ENCODE peak calls at places on chromosome 14, in five cellular contexts. Q is HepG2, V is H1, W is NT2/D1, Z is GM12878. J is an unnamed sample.

GRCh38 chr14:22567437-22567836 is 21.6 kb downstream of the DAD1 start:
- DNase-seq in W (no peak), V (no peak), Q (no peak), Z (no peak), J (no peak)

GRCh38 chr14:101020971-101021370 is 117.4 kb upstream of the RTL1 start:
- DNase-seq in Z (no peak), Q (no peak), V (no peak), W (no peak), J (no peak)

GRCh38 chr14:73489481-73490175 is 1.1 kb upstream of the RIOX1 start:
- DNase-seq in V (no peak), Z (no peak), W (no peak), Q (no peak), J (no peak)

GRCh38 chr14:53183611-53184010 is 30.5 kb upstream of the DDHD1 start:
- DNase-seq in W (no peak), Q (no peak), Z (no peak), V (no peak), J (no peak)

GRCh38 chr14:75615200-75615599 is 36.8 kb downstream of the FLVCR2 start:
- DNase-seq in Q (no peak), V (no peak), Z (no peak), W (no peak), J (no peak)

GRCh38 chr14:36657409-36658090 is 4.1 kb upstream of the PAX9 start:
- DNase-seq in Z (no peak), W (no peak), V (no peak), Q (no peak), J (no peak)

GRCh38 chr14:35386673-35387125 is 17.9 kb downstream of the NFKBIA start:
- DNase-seq in Q (no peak), W (no peak), V (no peak), Z (no peak), J (no peak)

GRCh38 chr14:92959189-92959531 is 36.2 kb downstream of the CHGA start:
- DNase-seq in Z (no peak), W (no peak), V (no peak), Q (no peak), J (no peak)

GRCh38 chr14:88463318-88463717 is 77.9 kb downstream of the SPATA7 start:
- DNase-seq in W (no peak), Q (peak), V (no peak), Z (no peak), J (peak)

GRCh38 chr14:54773171-54774006 is 129.2 kb downstream of the GCH1 start:
- DNase-seq in Z (peak), V (peak), W (peak), Q (peak), J (peak)

GRCh38 chr14:50775357-50775756 is 55.6 kb downstream of the NIN start:
- DNase-seq in Z (no peak), V (no peak), W (no peak), Q (no peak), J (no peak)

GRCh38 chr14:54686871-54687749 is 120.2 kb downstream of the SAMD4A start:
- DNase-seq in W (no peak), Z (no peak), V (no peak), Q (no peak), J (no peak)

GRCh38 chr14:51024377-51024776 is 70.5 kb downstream of the TRIM9 start:
- DNase-seq in V (no peak), W (no peak), Z (no peak), Q (no peak), J (no peak)

GRCh38 chr14:95040723-95041476 is 116.4 kb downstream of the DICER1 start:
- DNase-seq in V (no peak), Q (no peak), Z (no peak), W (no peak), J (no peak)

GRCh38 chr14:32372154-32372553 is 43.1 kb downstream of the AKAP6 start:
- DNase-seq in Z (no peak), Q (no peak), V (no peak), W (no peak), J (no peak)

GRCh38 chr14:42140001-42140400 is 533.3 kb downstream of the LRFN5 start:
- DNase-seq in Q (no peak), Z (no peak), W (no peak), V (no peak), J (no peak)
- TF ChIP-seq SUZ12 in Q (no peak), Z (no peak), W (no peak), V (no peak), J (no peak)

DNA sequence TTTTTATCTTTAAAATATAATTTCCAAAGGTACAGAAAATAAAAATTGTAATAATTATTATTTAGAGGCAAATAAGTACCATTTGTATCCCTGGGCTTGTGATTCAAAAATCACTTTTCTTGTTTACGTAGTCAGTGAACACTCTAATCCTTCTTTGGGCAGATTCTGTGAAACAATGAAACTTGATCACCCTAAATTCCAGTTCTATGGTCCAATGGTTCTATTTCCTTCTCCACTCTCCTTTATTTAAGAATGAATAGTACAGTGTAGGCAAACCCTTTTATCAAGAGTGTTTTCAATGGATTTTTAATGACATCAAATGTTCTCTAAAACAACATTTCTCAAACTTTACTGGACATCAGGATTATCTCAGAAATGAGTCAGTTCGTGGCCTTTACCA is 315.3 kb downstream of the LRFN5 start:
- DNase-seq in W (no peak), Q (no peak), Z (no peak), V (no peak), J (no peak)
- TF ChIP-seq SUZ12 in W (no peak), Q (no peak), Z (no peak), V (no peak), J (no peak)

GRCh38 chr14:24411468-24412454 is 13.0 kb downstream of the NYNRIN start:
- DNase-seq in Q (peak), W (no peak), V (no peak), Z (no peak), J (peak)
- TF ChIP-seq SUZ12 in Q (no peak), W (no peak), V (no peak), Z (no peak), J (no peak)

DNA sequence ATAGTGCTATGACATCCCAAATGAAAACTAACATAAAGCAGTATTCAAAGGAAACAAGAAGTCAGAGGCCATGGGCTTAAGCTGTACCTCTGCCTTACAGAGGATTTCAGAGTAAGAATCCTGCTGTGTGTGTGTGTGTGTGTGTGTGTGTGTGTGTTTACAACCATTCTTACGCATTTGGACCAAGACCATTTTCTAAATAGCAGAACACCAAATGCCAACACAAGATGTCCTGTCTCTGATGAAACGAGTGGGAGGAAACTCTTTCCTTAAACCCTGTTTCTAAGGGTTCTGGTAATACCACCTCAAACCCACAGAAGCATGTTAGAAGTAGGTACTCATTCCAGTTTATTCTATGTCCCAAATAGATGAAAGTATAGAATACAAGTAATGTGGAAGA is 64.5 kb downstream of the PPP1R36 start:
- DNase-seq in Z (no peak), Q (no peak), V (no peak), W (no peak), J (no peak)
- TF ChIP-seq SUZ12 in Z (no peak), Q (no peak), V (no peak), W (no peak), J (no peak)

DNA sequence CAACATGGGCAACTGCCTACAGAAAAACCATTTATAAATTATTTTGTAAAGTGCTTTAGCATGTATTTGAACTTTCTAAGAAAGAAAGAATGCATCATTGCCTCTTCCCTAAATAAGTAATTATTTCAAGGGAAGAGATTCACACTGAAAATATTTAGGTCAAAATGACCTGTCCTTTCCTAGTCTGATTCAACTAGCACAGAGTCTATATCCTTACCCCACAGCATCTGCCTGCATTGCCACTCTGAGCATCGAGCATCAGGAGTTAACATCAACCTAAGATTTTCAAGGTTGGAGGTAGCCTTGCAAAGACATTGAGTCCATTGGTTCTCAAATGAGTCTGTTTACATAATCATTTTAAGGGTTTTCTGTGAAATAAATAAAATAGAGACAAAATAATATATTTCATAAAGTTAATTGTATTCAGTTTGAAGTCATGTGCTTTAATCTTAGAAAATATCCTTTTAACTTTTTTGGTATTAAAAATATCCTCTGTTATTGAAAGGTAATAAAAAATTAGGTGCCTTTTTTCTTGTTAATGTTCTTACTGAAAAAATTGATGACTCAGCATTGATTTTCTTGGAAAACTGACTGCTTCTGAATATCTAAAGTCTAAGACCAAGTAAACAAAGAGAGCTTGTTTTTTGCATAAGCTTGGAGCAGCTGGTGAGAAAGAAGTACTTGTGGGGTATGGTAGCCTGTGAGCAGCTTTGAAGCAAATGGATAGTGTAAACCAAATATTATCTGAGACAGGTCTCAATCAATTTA is 268.9 kb upstream of the CLEC14A start:
- DNase-seq in W (no peak), V (no peak), Q (no peak), Z (no peak), J (no peak)
- TF ChIP-seq SUZ12 in W (no peak), V (no peak), Q (no peak), Z (no peak), J (no peak)

DNA sequence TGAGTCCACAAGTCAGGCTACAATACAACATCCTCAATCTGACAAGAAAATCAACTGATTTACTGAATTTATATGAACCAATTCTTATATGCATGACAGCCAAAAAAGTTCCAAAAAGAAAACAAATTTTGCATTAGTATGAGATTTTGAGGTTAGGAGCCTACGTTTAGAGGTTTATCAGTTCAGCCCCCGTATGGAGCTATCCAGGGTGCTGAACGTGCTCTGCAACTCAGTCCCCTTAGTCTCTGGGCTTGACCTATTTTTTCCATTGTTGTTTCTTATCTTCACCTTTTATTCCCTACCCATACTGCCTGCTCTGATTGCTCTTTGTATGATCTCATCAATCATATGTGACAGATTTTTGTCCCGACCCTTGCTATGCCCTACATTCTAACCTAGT is 693.0 kb downstream of the NRXN3 start:
- DNase-seq in V (no peak), Q (peak), W (peak), Z (no peak), J (peak)
- TF ChIP-seq SUZ12 in V (no peak), Q (no peak), W (no peak), Z (no peak), J (no peak)

DNA sequence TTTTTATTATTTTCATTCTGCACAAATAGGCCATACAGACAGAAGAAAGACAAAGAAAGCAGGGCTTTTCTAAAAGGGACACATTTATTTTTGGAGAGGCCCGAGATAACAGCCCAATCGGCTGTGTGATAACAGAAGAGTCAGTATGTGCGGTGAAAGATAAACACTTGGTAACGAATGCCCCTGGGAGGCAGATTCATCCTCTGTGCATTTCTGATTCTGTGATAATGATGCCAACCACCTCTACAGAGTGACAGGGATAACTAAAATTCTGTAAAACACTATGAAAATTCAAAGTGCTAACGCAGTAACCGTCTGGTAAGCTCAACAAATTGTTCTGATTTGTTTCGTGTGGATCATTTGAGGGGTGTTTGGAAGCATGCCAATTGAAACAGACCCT is 76.4 kb downstream of the ESR2 start:
- DNase-seq in Z (no peak), W (no peak), Q (no peak), V (no peak), J (no peak)
- TF ChIP-seq SUZ12 in Z (no peak), W (no peak), Q (no peak), V (no peak), J (no peak)

GRCh38 chr14:59126714-59127436 is 61.6 kb upstream of the DAAM1 start:
- DNase-seq in Z (no peak), V (no peak), W (peak), Q (peak), J (peak)
- TF ChIP-seq SUZ12 in Z (no peak), V (no peak), W (no peak), Q (no peak), J (no peak)

GRCh38 chr14:38723954-38724353 is 379.1 kb downstream of the SEC23A start:
- DNase-seq in Q (no peak), W (no peak), V (no peak), Z (no peak), J (no peak)

GRCh38 chr14:38723277-38723676 is 379.8 kb downstream of the SEC23A start:
- DNase-seq in W (no peak), Z (no peak), Q (no peak), V (no peak), J (no peak)

GRCh38 chr14:38724621-38725020 is 378.4 kb downstream of the SEC23A start:
- DNase-seq in Q (no peak), V (no peak), W (no peak), Z (no peak), J (no peak)

GRCh38 chr14:38718519-38718918 is 384.5 kb downstream of the SEC23A start:
- DNase-seq in W (no peak), Q (no peak), Z (no peak), V (no peak), J (no peak)

GRCh38 chr14:38721822-38722431 is 381.1 kb downstream of the SEC23A start:
- DNase-seq in V (peak), Q (peak), Z (peak), W (peak), J (peak)
- TF ChIP-seq SUZ12 in V (no peak), Q (no peak), Z (no peak), W (no peak), J (no peak)

J was measured in HEK293T.